ENCODE peak calls at places on chromosome 4, in four cellular contexts. F is neural crest cell, G is dorsolateral prefrontal cortex, T is erythroblast. O is an unnamed sample.

GRCh38 chr4:41456559-41457101 is 81.3 kb upstream of the LIMCH1 start:
- DNase-seq in F (no peak), G (no peak), T (no peak), O (no peak)

GRCh38 chr4:20883231-20883630 is 183.0 kb downstream of the PACRGL start:
- DNase-seq in F (no peak), G (no peak), T (no peak), O (no peak)

GRCh38 chr4:165325732-165326512 is 1.5 kb upstream of the MSMO1 start:
- DNase-seq in F (no peak), G (no peak), T (peak; percentile 78), O (peak; percentile 88)

GRCh38 chr4:145281946-145282345 is 101.6 kb upstream of the OTUD4 start:
- DNase-seq in F (no peak), G (no peak), T (no peak), O (no peak)

GRCh38 chr4:129455462-129455861 is 359.5 kb downstream of the C4orf33 start:
- DNase-seq in F (no peak), G (no peak), T (no peak), O (no peak)

GRCh38 chr4:6771229-6771671 is 11.3 kb upstream of the KIAA0232 start:
- DNase-seq in F (no peak), G (no peak), T (no peak), O (peak; percentile 42)

GRCh38 chr4:128819082-128819742 is 9.7 kb downstream of the JADE1 start:
- DNase-seq in F (no peak), G (no peak), T (no peak), O (no peak)

GRCh38 chr4:99876946-99877345 is 17.3 kb downstream of the LAMTOR3 start:
- DNase-seq in F (no peak), G (no peak), T (no peak), O (no peak)

GRCh38 chr4:90318208-90318607 is 191.0 kb downstream of the CCSER1 start:
- DNase-seq in F (no peak), G (no peak), T (no peak), O (peak; percentile 79)

GRCh38 chr4:76377922-76378321 is 43.0 kb downstream of the CCDC158 start:
- DNase-seq in F (peak; percentile 47), G (no peak), T (peak; percentile 58), O (peak; percentile 76)

GRCh38 chr4:138891610-138892009 is 124.0 kb upstream of the NOCT start:
- DNase-seq in F (no peak), G (no peak), T (no peak), O (no peak)

O was measured in cardiac muscle cell.